ENCODE peak calls at places on chromosomes 3 and 15, in six cellular contexts. P is HFFc6, R is HepG2, U is activated T-cell treated with anti-CD3 and anti-CD28 coated beads for 1 hour, W is ELF-1, T is NCI-H1417. X is an unnamed sample.
A peak's percentile ranks its signal among the peaks of the same experiment; 100 is the strongest.

GRCh38 chr15:41946970-41947369 is 25.4 kb downstream of the EHD4 start:
- DNase-seq in P (no peak), R (no peak), U (no peak), W (no peak), T (no peak), X (no peak)

GRCh38 chr3:195162033-195162669 is 108.8 kb downstream of the XXYLT1 start:
- DNase-seq in P (no peak), R (peak; percentile 92), U (no peak), W (no peak), T (no peak), X (no peak)

GRCh38 chr15:89401636-89402252 is 67.1 kb upstream of the POLG start:
- DNase-seq in P (peak; percentile 46), R (no peak), U (no peak), W (no peak), T (no peak), X (peak; percentile 83)

GRCh38 chr3:50165388-50166308 is 10.5 kb downstream of the SEMA3F start:
- DNase-seq in P (peak; percentile 59), R (no peak), U (no peak), W (peak; percentile 78), T (no peak), X (peak; percentile 67)

GRCh38 chr15:40845511-40846284 is 1.9 kb downstream of the SPINT1 start:
- DNase-seq in P (no peak), R (peak; percentile 86), U (no peak), W (peak; percentile 89), T (peak; percentile 18), X (no peak)

GRCh38 chr15:92519709-92520108 is 126.0 kb downstream of the ST8SIA2 start:
- DNase-seq in P (no peak), R (no peak), U (no peak), W (no peak), T (no peak), X (no peak)

GRCh38 chr3:59549972-59550371 is 500.1 kb upstream of the CFAP20DC start:
- DNase-seq in P (no peak), R (no peak), U (no peak), W (no peak), T (no peak), X (no peak)

GRCh38 chr3:169189486-169189885 is 474.0 kb downstream of the MECOM start:
- DNase-seq in P (no peak), R (no peak), U (no peak), W (no peak), T (no peak), X (no peak)

GRCh38 chr15:79436037-79436780 is 4.1 kb downstream of the MINAR1 start:
- DNase-seq in P (no peak), R (no peak), U (no peak), W (no peak), T (no peak), X (no peak)

GRCh38 chr3:71924721-71925120 is 139.8 kb upstream of the PROK2 start:
- DNase-seq in P (no peak), R (no peak), U (no peak), W (no peak), T (no peak), X (no peak)

GRCh38 chr3:117454928-117455327 is 745.3 kb downstream of the TUSC7 start:
- DNase-seq in P (no peak), R (no peak), U (no peak), W (no peak), T (no peak), X (no peak)

X was measured in AG08396.